ENCODE peak calls at places on chromosome 6, in four cellular contexts. M, F, C and V are unnamed samples.

GRCh38 chr6:76682842-76683241 is 610.4 kb upstream of the IMPG1 start:
- DNase-seq in F (no peak), C (no peak), M (peak; percentile 2), V (no peak)

GRCh38 chr6:112833546-112834215 is 486.6 kb downstream of the RFPL4B start:
- DNase-seq in C (no peak), F (no peak), M (no peak), V (no peak)

GRCh38 chr6:52233975-52234823 is 10.1 kb downstream of the IL17F start:
- DNase-seq in C (no peak), F (peak; percentile 25), M (peak; percentile 68), V (peak; percentile 22)

GRCh38 chr6:47520282-47520681 is 42.7 kb downstream of the CD2AP start:
- DNase-seq in M (peak; percentile 15), F (no peak), C (no peak), V (peak; percentile 14)

GRCh38 chr6:134060491-134061106 is 8.2 kb upstream of the SLC2A12 start:
- DNase-seq in C (no peak), M (peak; percentile 57), F (no peak), V (no peak)

GRCh38 chr6:8065519-8065911 is 1.3 kb upstream of the BLOC1S5 start:
- DNase-seq in M (no peak), C (peak; percentile 46), F (no peak), V (no peak)

GRCh38 chr6:73854998-73855718 is 159.2 kb downstream of the CD109 start:
- DNase-seq in M (peak; percentile 46), F (no peak), C (no peak), V (peak; percentile 71)

GRCh38 chr6:168165891-168166290 is 86.9 kb upstream of the FRMD1 start:
- DNase-seq in M (no peak), F (no peak), C (no peak), V (no peak)

GRCh38 chr6:144621332-144621731 is 336.2 kb downstream of the UTRN start:
- DNase-seq in M (no peak), C (no peak), F (no peak), V (no peak)

GRCh38 chr6:136968831-136969230 is 46.7 kb downstream of the SLC35D3 start:
- DNase-seq in M (no peak), C (no peak), F (no peak), V (no peak)

GRCh38 chr6:167420177-167420576 is 95.3 kb downstream of the TTLL2 start:
- DNase-seq in M (no peak), F (no peak), C (no peak), V (no peak)

GRCh38 chr6:45479834-45480696 is 102.3 kb upstream of the SUPT3H start:
- DNase-seq in C (no peak), M (no peak), F (no peak), V (no peak)

GRCh38 chr6:42374027-42374669 is 77.6 kb downstream of the TRERF1 start:
- DNase-seq in F (no peak), C (no peak), M (no peak), V (no peak)

GRCh38 chr6:139308284-139308916 is 16.6 kb upstream of the TXLNB start:
- DNase-seq in C (no peak), F (no peak), M (no peak), V (no peak)

GRCh38 chr6:5315883-5316282 is 54.6 kb downstream of the FARS2 start:
- DNase-seq in M (no peak), F (no peak), C (no peak), V (no peak)

GRCh38 chr6:5706094-5707033 is 300.4 kb downstream of the NRN1 start:
- DNase-seq in F (no peak), C (no peak), M (no peak), V (no peak)

GRCh38 chr6:109062216-109062615 is 32.4 kb downstream of the SESN1 start:
- DNase-seq in M (no peak), C (no peak), F (no peak), V (no peak)

GRCh38 chr6:129393659-129394058 is 316.3 kb downstream of the ARHGAP18 start:
- DNase-seq in M (no peak), C (no peak), F (no peak), V (no peak)

GRCh38 chr6:130069471-130069870 is 51.1 kb downstream of the L3MBTL3 start:
- DNase-seq in F (no peak), C (no peak), M (no peak), V (no peak)

GRCh38 chr6:139754898-139755754 is 380.7 kb upstream of the CITED2 start:
- DNase-seq in F (no peak), C (no peak), M (peak; percentile 40), V (no peak)

GRCh38 chr6:11732036-11732545 is 46.5 kb downstream of the ADTRP start:
- DNase-seq in C (peak; percentile 99), M (no peak), F (no peak), V (no peak)

GRCh38 chr6:14129572-14129971 is 12.0 kb downstream of the CD83 start:
- DNase-seq in C (no peak), M (peak; percentile 70), F (peak; percentile 27), V (peak; percentile 61)

GRCh38 chr6:133097208-133097607 is 143.9 kb upstream of the EYA4 start:
- DNase-seq in C (no peak), M (no peak), F (no peak), V (no peak)

DNA sequence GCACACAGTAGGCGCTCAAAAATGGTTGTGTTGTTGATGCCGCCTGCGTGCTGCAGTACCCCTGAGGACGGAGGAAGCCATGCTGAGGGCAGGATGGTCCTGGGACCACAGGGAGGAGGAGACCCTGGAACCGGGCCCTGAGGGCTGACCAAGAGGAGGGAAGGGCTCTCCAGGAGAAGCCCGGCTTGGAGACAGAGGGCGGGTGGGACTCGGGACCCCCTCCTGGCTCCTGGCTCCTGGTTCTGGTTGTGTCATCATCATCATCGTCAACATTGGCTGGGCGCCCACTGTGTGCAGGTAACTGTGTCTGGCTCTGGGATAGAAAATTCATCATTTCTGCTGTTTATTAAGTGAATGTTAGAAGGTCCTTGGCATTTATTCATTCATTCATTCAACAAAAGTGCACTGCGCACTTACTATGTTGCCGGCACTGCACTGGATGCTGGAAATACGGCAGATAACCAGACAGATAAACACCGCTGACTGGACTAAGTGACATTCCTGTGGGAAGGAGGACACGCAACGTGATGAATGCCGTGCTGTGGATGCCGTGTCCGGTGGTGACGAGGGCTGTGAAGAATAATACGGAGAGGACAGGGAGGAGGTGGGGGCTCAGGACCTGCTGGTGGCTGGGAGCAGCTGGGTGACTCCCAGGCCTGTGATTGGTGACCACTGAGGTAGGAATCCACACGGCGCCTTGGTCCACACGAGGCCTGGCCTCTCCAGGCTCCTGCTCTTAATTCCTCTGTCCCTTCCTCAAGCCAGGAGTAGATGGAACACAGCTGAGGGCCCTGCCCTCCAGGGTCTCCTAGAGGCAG is 35.3 kb downstream of the SPDEF start:
- DNase-seq in M (no peak), F (no peak), C (no peak), V (no peak)
- TF ChIP-seq BRCA1 in M (no peak), F (no peak), C (no peak), V (no peak)

GRCh38 chr6:82555801-82556200 is 192.2 kb downstream of the TPBG start:
- DNase-seq in M (no peak), C (no peak), F (no peak), V (no peak)

GRCh38 chr6:82553863-82554531 is 190.4 kb downstream of the TPBG start:
- DNase-seq in C (no peak), M (no peak), F (no peak), V (no peak)

GRCh38 chr6:82551831-82552230 is 188.2 kb downstream of the TPBG start:
- DNase-seq in C (no peak), F (no peak), M (no peak), V (no peak)

DNA sequence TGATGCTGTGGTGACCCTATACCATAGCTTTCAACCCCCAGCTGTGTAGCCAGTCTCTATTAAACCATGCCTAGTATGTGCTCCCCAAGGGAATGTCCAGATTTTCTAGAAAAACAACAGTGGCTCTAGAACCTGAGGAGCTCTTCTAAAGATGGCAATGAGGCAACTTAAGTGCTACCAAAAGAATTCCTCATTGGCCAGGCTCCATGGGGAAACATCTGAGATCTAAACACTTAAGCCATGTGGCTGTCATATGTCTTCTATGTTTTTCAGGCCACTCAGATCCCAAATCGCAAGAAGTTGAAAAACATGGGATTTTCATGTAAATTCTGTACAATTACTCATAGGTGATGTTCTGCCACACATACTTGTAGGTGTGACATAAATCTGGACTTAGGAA is 191.1 kb downstream of the TPBG start:
- DNase-seq in F (no peak), C (no peak), M (no peak), V (no peak)
- TF ChIP-seq BRCA1 in F (no peak), C (no peak), M (no peak), V (no peak)

DNA sequence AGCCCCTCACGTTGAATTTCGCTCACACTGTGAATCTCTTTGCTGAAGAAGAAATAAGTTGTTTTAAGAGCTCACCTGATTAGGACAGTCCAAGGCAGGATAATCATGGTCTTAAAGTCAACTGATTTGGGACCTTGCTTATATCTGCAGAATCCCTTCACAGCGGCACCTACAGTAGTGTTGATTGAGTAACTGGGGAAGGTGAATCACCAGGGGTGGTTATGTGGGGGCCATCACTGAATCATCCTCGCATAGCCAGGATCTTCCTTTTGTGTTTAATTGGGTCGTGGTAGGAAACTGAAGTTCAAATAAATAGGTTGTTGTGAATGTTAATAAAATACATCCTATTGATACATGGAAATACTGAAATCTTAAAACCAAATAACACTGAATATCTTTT is 20.2 kb upstream of the MICA start:
- DNase-seq in C (no peak), F (no peak), M (no peak), V (no peak)
- TF ChIP-seq BRCA1 in C (no peak), F (no peak), M (no peak), V (no peak)

GRCh38 chr6:3568396-3569082 is 111.7 kb upstream of the SLC22A23 start:
- DNase-seq in M (peak; percentile 40), F (no peak), C (no peak), V (no peak)
- TF ChIP-seq BRCA1 in M (no peak), F (no peak), C (no peak), V (no peak)

DNA sequence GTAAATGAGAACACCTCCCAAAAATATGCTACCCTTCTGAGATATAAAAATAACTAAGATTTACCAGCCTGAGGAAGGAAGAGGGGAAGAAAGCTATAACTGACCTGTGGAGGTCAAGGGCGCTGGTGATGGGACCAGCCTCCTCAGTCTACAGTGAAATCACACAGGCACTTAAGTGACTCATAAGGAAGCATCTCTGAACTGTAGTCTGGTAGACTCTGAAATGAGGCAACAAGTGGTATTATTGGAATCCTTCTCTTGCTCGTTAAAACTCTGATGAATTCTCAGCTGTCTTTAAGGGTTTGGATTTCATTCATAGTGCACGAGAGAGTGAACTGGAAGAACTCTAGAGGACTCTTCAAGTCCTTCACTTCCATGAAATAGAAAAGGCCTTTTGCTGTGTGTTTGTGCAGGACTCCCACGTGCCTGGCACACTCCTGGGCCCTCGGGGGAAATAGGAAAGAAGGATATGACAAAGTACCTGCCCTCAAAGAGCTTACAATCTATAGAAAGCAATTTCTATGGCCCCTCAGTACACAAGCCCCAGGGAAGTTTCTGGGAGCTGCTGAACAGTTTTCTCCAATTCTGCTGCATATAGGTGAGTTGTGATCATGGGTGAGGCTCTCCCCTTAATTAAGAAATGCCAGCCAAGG is 231.8 kb upstream of the RREB1 start:
- DNase-seq in F (no peak), M (no peak), C (no peak), V (no peak)
- TF ChIP-seq BRCA1 in F (no peak), M (no peak), C (no peak), V (no peak)